ENCODE peak calls at places on chromosomes 11 and 22, in nine cellular contexts. One of them, this sample, is unnamed.
A peak's percentile ranks its signal among the peaks of the same experiment; 100 is the strongest.

GRCh38 chr11:61071208-61071681 is 31.0 kb upstream of the CD5 start:
- DNase-seq in stimulated activated CD8-positive, alpha-beta memory T cell treated with anti-CD3 and anti-CD28 coated beads, Interleukin-4, amount 100 ng/mL, for 24 hours: peak; percentile 49
- DNase-seq in CD4-positive, CD25-positive, alpha-beta regulatory T cell: peak; percentile 30
- DNase-seq in BE2C: no peak
- DNase-seq in iris pigment epithelial cell: no peak
- DNase-seq in SW 1271: no peak
- DNase-seq in mammary epithelial cell: no peak
- DNase-seq in GM23248: no peak
- DNase-seq in ecto neural progenitor cell: no peak
- DNase-seq in this sample: no peak

GRCh38 chr11:47308050-47308823 is 38.3 kb downstream of the MADD start:
- DNase-seq in stimulated activated CD8-positive, alpha-beta memory T cell treated with anti-CD3 and anti-CD28 coated beads, Interleukin-4, amount 100 ng/mL, for 24 hours: no peak
- DNase-seq in CD4-positive, CD25-positive, alpha-beta regulatory T cell: no peak
- DNase-seq in BE2C: no peak
- DNase-seq in iris pigment epithelial cell: no peak
- DNase-seq in SW 1271: no peak
- DNase-seq in mammary epithelial cell: no peak
- DNase-seq in GM23248: no peak
- DNase-seq in ecto neural progenitor cell: no peak
- DNase-seq in this sample: no peak

GRCh38 chr11:66543263-66544107 is 2.4 kb downstream of the ZDHHC24 start:
- DNase-seq in stimulated activated CD8-positive, alpha-beta memory T cell treated with anti-CD3 and anti-CD28 coated beads, Interleukin-4, amount 100 ng/mL, for 24 hours: peak; percentile 50
- DNase-seq in CD4-positive, CD25-positive, alpha-beta regulatory T cell: peak; percentile 54
- DNase-seq in BE2C: peak; percentile 92
- DNase-seq in iris pigment epithelial cell: peak; percentile 63
- DNase-seq in SW 1271: no peak
- DNase-seq in mammary epithelial cell: no peak
- DNase-seq in GM23248: no peak
- DNase-seq in ecto neural progenitor cell: peak; percentile 77
- DNase-seq in this sample: no peak

GRCh38 chr11:19730373-19730772 is 17.7 kb downstream of the NAV2 start:
- DNase-seq in stimulated activated CD8-positive, alpha-beta memory T cell treated with anti-CD3 and anti-CD28 coated beads, Interleukin-4, amount 100 ng/mL, for 24 hours: no peak
- DNase-seq in CD4-positive, CD25-positive, alpha-beta regulatory T cell: no peak
- DNase-seq in BE2C: no peak
- DNase-seq in iris pigment epithelial cell: no peak
- DNase-seq in SW 1271: no peak
- DNase-seq in mammary epithelial cell: no peak
- DNase-seq in GM23248: peak; percentile 61
- DNase-seq in ecto neural progenitor cell: no peak
- DNase-seq in this sample: no peak

GRCh38 chr11:14547440-14547839 is 27.3 kb upstream of the PSMA1 start:
- DNase-seq in stimulated activated CD8-positive, alpha-beta memory T cell treated with anti-CD3 and anti-CD28 coated beads, Interleukin-4, amount 100 ng/mL, for 24 hours: no peak
- DNase-seq in CD4-positive, CD25-positive, alpha-beta regulatory T cell: no peak
- DNase-seq in BE2C: no peak
- DNase-seq in iris pigment epithelial cell: no peak
- DNase-seq in SW 1271: no peak
- DNase-seq in mammary epithelial cell: no peak
- DNase-seq in GM23248: no peak
- DNase-seq in ecto neural progenitor cell: no peak
- DNase-seq in this sample: no peak

GRCh38 chr11:59247535-59248227 is 35.0 kb upstream of the MPEG1 start:
- DNase-seq in stimulated activated CD8-positive, alpha-beta memory T cell treated with anti-CD3 and anti-CD28 coated beads, Interleukin-4, amount 100 ng/mL, for 24 hours: no peak
- DNase-seq in CD4-positive, CD25-positive, alpha-beta regulatory T cell: no peak
- DNase-seq in BE2C: no peak
- DNase-seq in iris pigment epithelial cell: peak; percentile 4
- DNase-seq in SW 1271: no peak
- DNase-seq in mammary epithelial cell: peak; percentile 57
- DNase-seq in GM23248: peak; percentile 45
- DNase-seq in ecto neural progenitor cell: peak; percentile 10
- DNase-seq in this sample: peak; percentile 4

GRCh38 chr11:131889146-131889577 is 518.7 kb downstream of the NTM start:
- DNase-seq in stimulated activated CD8-positive, alpha-beta memory T cell treated with anti-CD3 and anti-CD28 coated beads, Interleukin-4, amount 100 ng/mL, for 24 hours: no peak
- DNase-seq in CD4-positive, CD25-positive, alpha-beta regulatory T cell: no peak
- DNase-seq in BE2C: no peak
- DNase-seq in iris pigment epithelial cell: peak; percentile 86
- DNase-seq in SW 1271: no peak
- DNase-seq in mammary epithelial cell: peak; percentile 64
- DNase-seq in GM23248: peak; percentile 87
- DNase-seq in ecto neural progenitor cell: no peak
- DNase-seq in this sample: peak; percentile 51

GRCh38 chr11:85679581-85679980 is 6.4 kb downstream of the CCDC89 start:
- DNase-seq in stimulated activated CD8-positive, alpha-beta memory T cell treated with anti-CD3 and anti-CD28 coated beads, Interleukin-4, amount 100 ng/mL, for 24 hours: no peak
- DNase-seq in CD4-positive, CD25-positive, alpha-beta regulatory T cell: no peak
- DNase-seq in BE2C: no peak
- DNase-seq in iris pigment epithelial cell: no peak
- DNase-seq in SW 1271: no peak
- DNase-seq in mammary epithelial cell: no peak
- DNase-seq in GM23248: no peak
- DNase-seq in ecto neural progenitor cell: no peak
- DNase-seq in this sample: no peak

GRCh38 chr22:43470218-43470617 is 58.4 kb downstream of the MPPED1 start:
- DNase-seq in stimulated activated CD8-positive, alpha-beta memory T cell treated with anti-CD3 and anti-CD28 coated beads, Interleukin-4, amount 100 ng/mL, for 24 hours: no peak
- DNase-seq in CD4-positive, CD25-positive, alpha-beta regulatory T cell: no peak
- DNase-seq in BE2C: no peak
- DNase-seq in iris pigment epithelial cell: no peak
- DNase-seq in SW 1271: no peak
- DNase-seq in mammary epithelial cell: no peak
- DNase-seq in GM23248: no peak
- DNase-seq in ecto neural progenitor cell: no peak
- DNase-seq in this sample: no peak

GRCh38 chr22:23529166-23530103 is 50.7 kb downstream of the IGLL1 start:
- DNase-seq in stimulated activated CD8-positive, alpha-beta memory T cell treated with anti-CD3 and anti-CD28 coated beads, Interleukin-4, amount 100 ng/mL, for 24 hours: no peak
- DNase-seq in CD4-positive, CD25-positive, alpha-beta regulatory T cell: no peak
- DNase-seq in BE2C: no peak
- DNase-seq in iris pigment epithelial cell: no peak
- DNase-seq in SW 1271: no peak
- DNase-seq in mammary epithelial cell: no peak
- DNase-seq in GM23248: no peak
- DNase-seq in ecto neural progenitor cell: peak; percentile 46
- DNase-seq in this sample: no peak

GRCh38 chr11:123193742-123194141 is 1.3 kb downstream of the CLMP start:
- DNase-seq in stimulated activated CD8-positive, alpha-beta memory T cell treated with anti-CD3 and anti-CD28 coated beads, Interleukin-4, amount 100 ng/mL, for 24 hours: no peak
- DNase-seq in CD4-positive, CD25-positive, alpha-beta regulatory T cell: no peak
- DNase-seq in BE2C: no peak
- DNase-seq in iris pigment epithelial cell: no peak
- DNase-seq in SW 1271: no peak
- DNase-seq in mammary epithelial cell: no peak
- DNase-seq in GM23248: peak; percentile 55
- DNase-seq in ecto neural progenitor cell: no peak
- DNase-seq in this sample: no peak

GRCh38 chr22:16932577-16932976 is 75.4 kb downstream of the GAB4 start:
- DNase-seq in stimulated activated CD8-positive, alpha-beta memory T cell treated with anti-CD3 and anti-CD28 coated beads, Interleukin-4, amount 100 ng/mL, for 24 hours: no peak
- DNase-seq in CD4-positive, CD25-positive, alpha-beta regulatory T cell: no peak
- DNase-seq in BE2C: no peak
- DNase-seq in iris pigment epithelial cell: no peak
- DNase-seq in SW 1271: no peak
- DNase-seq in mammary epithelial cell: peak; percentile 22
- DNase-seq in GM23248: peak; percentile 25
- DNase-seq in ecto neural progenitor cell: no peak
- DNase-seq in this sample: no peak

GRCh38 chr11:73173755-73174494 is 31.8 kb upstream of the FCHSD2 start:
- DNase-seq in stimulated activated CD8-positive, alpha-beta memory T cell treated with anti-CD3 and anti-CD28 coated beads, Interleukin-4, amount 100 ng/mL, for 24 hours: no peak
- DNase-seq in CD4-positive, CD25-positive, alpha-beta regulatory T cell: no peak
- DNase-seq in BE2C: no peak
- DNase-seq in iris pigment epithelial cell: no peak
- DNase-seq in SW 1271: no peak
- DNase-seq in mammary epithelial cell: no peak
- DNase-seq in GM23248: no peak
- DNase-seq in ecto neural progenitor cell: no peak
- DNase-seq in this sample: no peak